ENCODE peak calls at places on chromosome 10, in four cellular contexts. W is NB4, G is MM.1S, K is heart right ventricle. A is an unnamed sample.

GRCh38 chr10:28984431-28984830 is 304.4 kb upstream of the LYZL1 start:
- DNase-seq in W (peak), K (peak), G (no peak), A (no peak)

GRCh38 chr10:29618341-29619171 is 16.2 kb downstream of the SVIL start:
- DNase-seq in K (no peak), W (no peak), G (no peak), A (no peak)

GRCh38 chr10:86659161-86659691 is 4.9 kb downstream of the OPN4 start:
- DNase-seq in K (no peak), W (no peak), G (no peak), A (no peak)

GRCh38 chr10:94103192-94103591 is 109.5 kb downstream of the PLCE1 start:
- DNase-seq in G (no peak), K (no peak), W (no peak), A (no peak)

GRCh38 chr10:122051609-122052385 is 62.8 kb downstream of the TACC2 start:
- DNase-seq in K (peak), G (no peak), W (peak), A (no peak)

GRCh38 chr10:47370878-47371277 is 13.2 kb downstream of the ZNF488 start:
- DNase-seq in K (no peak), W (no peak), G (no peak), A (no peak)

GRCh38 chr10:26524161-26524831 is 86.2 kb downstream of the APBB1IP start:
- DNase-seq in W (no peak), K (no peak), G (no peak), A (no peak)

GRCh38 chr10:17162828-17163227 is 33.2 kb upstream of the CUBN start:
- DNase-seq in G (no peak), K (no peak), W (no peak), A (no peak)

GRCh38 chr10:28300027-28300426 is 2.8 kb downstream of the MPP7 start:
- DNase-seq in G (no peak), K (no peak), W (no peak), A (peak)

GRCh38 chr10:12416396-12417090 is 67.2 kb downstream of the CAMK1D start:
- DNase-seq in G (no peak), K (no peak), W (no peak), A (no peak)

GRCh38 chr10:82211331-82211730 is 336.3 kb downstream of the NRG3 start:
- DNase-seq in K (peak), G (no peak), W (no peak), A (no peak)

GRCh38 chr10:25226775-25227682 is 52.2 kb downstream of the GPR158 start:
- DNase-seq in K (peak), W (peak), G (peak), A (peak)

GRCh38 chr10:99330675-99330924 is 1.4 kb downstream of the CNNM1 start:
- DNase-seq in K (no peak), G (no peak), W (no peak), A (no peak)

GRCh38 chr10:99331207-99331803 is 2.1 kb downstream of the CNNM1 start:
- DNase-seq in W (no peak), G (no peak), K (no peak), A (no peak)

GRCh38 chr10:99329891-99330674 is 927 bp downstream of the CNNM1 start:
- DNase-seq in G (no peak), W (no peak), K (no peak), A (no peak)

GRCh38 chr10:99328579-99329237 is 448 bp upstream of the CNNM1 start:
- DNase-seq in W (no peak), G (no peak), K (no peak), A (no peak)

DNA sequence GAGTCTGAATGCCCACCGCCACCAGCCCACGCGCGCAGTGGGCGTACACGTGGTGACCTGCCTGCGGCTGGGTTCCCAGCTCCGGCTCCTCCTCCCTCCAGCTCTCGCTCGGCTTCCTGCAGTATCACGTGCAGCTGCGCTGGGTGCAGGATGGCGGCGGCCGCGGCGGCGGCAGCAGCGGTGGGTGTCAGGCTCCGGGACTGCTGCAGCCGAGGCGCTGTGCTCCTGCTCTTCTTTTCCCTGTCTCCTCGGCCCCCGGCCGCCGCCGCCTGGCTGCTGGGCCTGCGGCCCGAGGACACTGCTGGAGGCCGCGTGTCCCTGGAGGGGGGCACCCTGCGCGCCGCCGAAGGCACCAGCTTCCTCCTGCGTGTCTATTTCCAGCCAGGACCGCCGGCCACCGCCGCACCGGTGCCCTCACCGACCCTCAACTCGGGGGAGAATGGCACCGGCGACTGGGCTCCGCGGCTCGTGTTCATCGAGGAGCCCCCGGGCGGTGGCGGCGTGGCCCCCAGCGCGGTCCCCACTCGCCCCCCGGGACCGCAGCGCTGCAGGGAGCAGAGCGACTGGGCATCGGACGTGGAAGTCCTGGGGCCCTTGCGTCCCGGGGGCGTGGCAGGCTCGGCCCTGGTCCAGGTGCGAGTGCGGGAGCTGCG is at the start of gene CNNM1:
- DNase-seq in K (no peak), W (no peak), G (no peak), A (peak)
- H3K4me3 ChIP-seq in K (peak), W (no peak), G (no peak), A (peak)

DNA sequence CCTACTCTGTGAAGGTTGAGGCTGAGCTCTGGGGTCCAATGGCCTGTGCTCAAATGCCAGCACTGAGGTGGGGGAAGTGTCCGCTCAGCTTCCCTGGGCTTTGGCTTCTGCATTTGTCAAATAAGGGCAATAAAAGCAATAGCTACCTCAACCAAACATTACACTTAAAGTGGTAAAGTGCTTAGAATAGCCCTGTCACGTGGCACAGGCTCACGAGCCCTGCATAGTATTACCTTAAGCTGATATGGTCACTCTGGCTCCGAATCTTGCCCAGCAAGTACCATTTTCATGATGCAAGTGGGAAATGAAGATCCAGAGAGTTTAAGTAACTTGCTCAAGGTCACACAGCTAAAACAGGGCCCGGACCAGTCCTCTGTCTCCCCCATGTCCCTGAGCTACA is 451.1 kb upstream of the ZMIZ1 start:
- DNase-seq in G (no peak), K (no peak), W (no peak), A (no peak)
- H3K4me3 ChIP-seq in G (no peak), K (no peak), W (no peak), A (no peak)

GRCh38 chr10:60572511-60573194 is 183.0 kb upstream of the ANK3 start:
- DNase-seq in G (peak), W (no peak), K (peak), A (no peak)

GRCh38 chr10:60575105-60575504 is 185.4 kb upstream of the ANK3 start:
- DNase-seq in K (no peak), G (no peak), W (no peak), A (no peak)

GRCh38 chr10:60570941-60571340 is 181.3 kb upstream of the ANK3 start:
- DNase-seq in G (no peak), W (no peak), K (no peak), A (no peak)

GRCh38 chr10:60574388-60574787 is 184.7 kb upstream of the ANK3 start:
- DNase-seq in W (no peak), G (no peak), K (no peak), A (no peak)

DNA sequence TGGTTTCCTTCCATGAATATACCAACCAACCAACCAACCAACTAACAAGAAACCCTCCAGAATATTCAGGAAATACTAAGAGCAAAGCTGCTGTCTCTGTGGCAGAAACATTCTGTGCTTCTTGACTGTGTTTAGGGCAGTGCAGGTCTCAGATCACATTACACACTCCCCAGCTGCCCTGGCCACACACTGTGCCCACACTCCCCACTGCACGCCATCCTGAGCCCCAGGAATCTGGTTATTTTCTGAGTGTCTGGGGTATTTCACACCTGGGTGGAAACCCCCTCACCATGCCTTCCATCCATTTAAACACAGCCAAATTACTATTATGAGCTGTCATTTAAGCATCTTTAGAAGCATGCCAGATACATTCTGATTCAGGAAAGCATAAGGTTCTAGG is 183.7 kb upstream of the ANK3 start:
- DNase-seq in K (no peak), W (no peak), G (peak), A (no peak)
- H3K4me3 ChIP-seq in K (peak), W (no peak), G (no peak), A (no peak)

GRCh38 chr10:71887767-71888166 is 36.7 kb upstream of the PSAP start:
- DNase-seq in K (no peak), G (no peak), W (peak), A (no peak)

GRCh38 chr10:71891437-71891836 is 40.4 kb upstream of the PSAP start:
- DNase-seq in K (no peak), W (no peak), G (no peak), A (no peak)

GRCh38 chr10:71888248-71888622 is 37.2 kb upstream of the PSAP start:
- DNase-seq in K (no peak), W (no peak), G (no peak), A (no peak)

GRCh38 chr10:71889388-71889987 is 38.4 kb upstream of the PSAP start:
- DNase-seq in G (no peak), K (no peak), W (no peak), A (no peak)

GRCh38 chr10:71888623-71889387 is 37.8 kb upstream of the PSAP start:
- DNase-seq in K (peak), W (peak), G (peak), A (peak)
- H3K4me3 ChIP-seq in K (peak), W (peak), G (peak), A (peak)

GRCh38 chr10:132810807-132811700 is 25.1 kb upstream of the NKX6-2 start:
- DNase-seq in K (no peak), W (no peak), G (no peak), A (no peak)

GRCh38 chr10:132808568-132809236 is 22.8 kb upstream of the NKX6-2 start:
- DNase-seq in W (no peak), G (no peak), K (no peak), A (no peak)

GRCh38 chr10:132811891-132812481 is 26.0 kb upstream of the NKX6-2 start:
- DNase-seq in G (no peak), K (no peak), W (no peak), A (no peak)

GRCh38 chr10:132809237-132810140 is 23.5 kb upstream of the NKX6-2 start:
- DNase-seq in G (no peak), W (no peak), K (no peak), A (no peak)

DNA sequence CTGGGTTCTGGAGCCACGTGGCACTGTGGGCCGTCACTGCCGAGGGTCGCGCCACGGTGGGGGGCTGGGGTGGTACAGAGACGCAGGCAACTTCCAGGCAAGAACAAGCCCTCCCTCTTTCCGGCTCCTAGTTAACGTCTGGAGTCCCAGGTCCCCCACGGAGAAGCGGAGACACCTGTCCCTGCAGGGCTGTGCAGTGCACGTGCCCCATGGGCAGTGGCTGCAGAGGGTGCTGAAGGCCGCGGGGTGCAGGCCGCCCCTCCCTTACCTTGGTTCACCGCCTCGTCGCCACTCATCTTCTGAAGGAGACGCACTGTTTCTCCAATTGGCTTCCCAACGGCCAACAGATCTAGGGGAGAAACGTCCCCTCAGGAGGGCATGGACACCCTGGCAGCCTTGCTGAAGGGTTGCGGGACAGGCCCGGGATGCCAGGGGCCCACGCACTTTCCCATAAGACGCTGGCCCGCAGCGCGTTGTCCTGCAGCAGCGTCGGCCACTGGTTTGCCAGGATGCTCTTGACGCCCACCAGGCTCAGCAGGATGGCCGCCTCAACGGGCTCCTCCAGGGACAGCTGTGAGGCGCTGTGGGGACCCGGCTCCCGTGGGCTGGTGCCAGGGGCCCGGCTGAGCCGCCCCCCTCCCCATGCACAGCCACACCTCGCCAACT is 24.3 kb upstream of the NKX6-2 start:
- DNase-seq in K (no peak), W (no peak), G (no peak), A (no peak)
- H3K4me3 ChIP-seq in K (no peak), W (no peak), G (no peak), A (no peak)

DNA sequence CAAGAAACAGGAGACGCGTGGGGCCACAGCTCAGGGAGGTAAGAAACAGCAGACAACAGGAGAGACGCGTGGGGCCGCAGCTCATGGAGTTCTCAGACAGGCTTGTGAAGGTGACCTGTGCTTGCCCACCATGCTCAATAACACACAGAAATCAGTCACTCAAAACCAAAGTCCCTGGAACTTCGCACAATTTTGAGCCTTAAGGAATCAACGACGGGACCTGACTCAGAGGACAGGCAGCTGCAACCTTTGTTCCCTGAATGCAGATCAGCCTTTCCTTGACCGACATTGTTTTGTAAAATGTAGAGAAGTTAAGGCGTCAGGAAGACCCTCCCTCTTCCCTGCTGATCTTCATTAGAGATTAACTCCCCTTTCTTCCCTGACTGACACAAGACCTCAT is 8.5 kb upstream of the KNDC1 start:
- DNase-seq in K (no peak), W (no peak), G (no peak), A (no peak)
- H3K4me3 ChIP-seq in K (no peak), W (no peak), G (no peak), A (no peak)

DNA sequence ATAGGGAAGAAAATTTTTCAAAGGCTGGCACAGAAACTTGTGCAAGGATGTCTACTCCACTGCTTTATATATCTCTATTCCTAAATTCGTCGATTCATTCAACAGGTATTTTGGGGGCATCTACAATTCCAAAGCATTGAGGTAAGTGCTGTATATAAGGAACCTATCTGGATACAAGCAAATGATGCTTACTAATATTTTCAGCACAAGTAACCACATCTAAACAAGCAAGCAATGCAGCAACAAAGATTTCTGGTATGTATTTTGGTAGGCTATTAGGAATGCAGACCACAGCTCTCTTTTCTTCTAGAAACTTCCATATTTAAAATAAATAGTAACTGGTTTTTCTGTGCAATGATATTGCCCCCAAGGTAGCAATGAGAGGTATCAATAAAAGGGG is 183.9 kb downstream of the SGMS1 start:
- DNase-seq in G (no peak), W (no peak), K (no peak), A (no peak)
- H3K4me3 ChIP-seq in G (no peak), W (no peak), K (no peak), A (no peak)

GRCh38 chr10:93068411-93069244 is 5.1 kb upstream of the CYP26A1 start:
- DNase-seq in W (no peak), G (no peak), K (no peak), A (no peak)
- H3K4me3 ChIP-seq in W (no peak), G (no peak), K (peak), A (no peak)

A was measured in Jurkat, Clone E6-1.